ENCODE peak calls at places on chromosomes 11 and 22, in seven cellular contexts. E, S, N, D, R, M and P are unnamed samples.

GRCh38 chr22:46557736-46558480 is 20.5 kb upstream of the CELSR1 start:
- DNase-seq in S (no peak), E (peak; percentile 56), M (no peak), R (no peak), N (no peak), D (no peak), P (peak; percentile 52)

GRCh38 chr11:120340529-120340928 is 4.3 kb downstream of the ARHGEF12 start:
- DNase-seq in R (peak; percentile 44), N (no peak), D (no peak), M (no peak), S (no peak), E (no peak), P (no peak)

GRCh38 chr11:124788521-124788920 is 11.7 kb downstream of the MSANTD2 start:
- DNase-seq in D (no peak), N (no peak), E (no peak), S (no peak), M (no peak), R (peak; percentile 50), P (no peak)

GRCh38 chr11:78460468-78460867 is 42.8 kb upstream of the GAB2 start:
- DNase-seq in M (no peak), R (peak; percentile 48), S (no peak), N (peak; percentile 1), D (no peak), E (no peak), P (no peak)

GRCh38 chr22:25564979-25565677 is 653 bp downstream of the GRK3 start:
- DNase-seq in S (peak; percentile 78), N (peak; percentile 31), R (peak; percentile 42), M (no peak), D (peak; percentile 39), E (peak; percentile 42), P (peak; percentile 76)

GRCh38 chr11:120215634-120216033 is 4.8 kb downstream of the OAF start:
- DNase-seq in S (no peak), M (no peak), R (peak; percentile 75), E (peak; percentile 57), D (no peak), N (peak; percentile 65), P (no peak)

GRCh38 chr11:77590194-77590591 is 440 bp downstream of the AQP11 start:
- DNase-seq in R (peak; percentile 66), N (peak; percentile 48), M (peak; percentile 25), S (no peak), E (peak; percentile 19), D (no peak), P (no peak)

GRCh38 chr11:35307221-35307621 is 112.1 kb downstream of the SLC1A2 start:
- DNase-seq in R (peak; percentile 32), M (no peak), E (no peak), S (no peak), N (no peak), D (no peak), P (no peak)

GRCh38 chr11:117713676-117714075 is 83.3 kb downstream of the DSCAML1 start:
- DNase-seq in R (no peak), D (no peak), E (no peak), S (peak; percentile 16), M (no peak), N (no peak), P (no peak)

GRCh38 chr11:125413226-125413625 is 82.8 kb downstream of the FEZ1 start:
- DNase-seq in N (no peak), E (no peak), D (no peak), S (peak; percentile 52), M (no peak), R (no peak), P (no peak)

GRCh38 chr11:117333921-117334320 is 6.3 kb downstream of the CEP164 start:
- DNase-seq in S (no peak), N (no peak), R (no peak), E (no peak), M (no peak), D (no peak), P (no peak)

GRCh38 chr22:38957046-38957770 is at the start of gene APOBEC3A:
- DNase-seq in R (no peak), E (peak; percentile 29), M (no peak), S (no peak), N (no peak), D (no peak), P (no peak)

GRCh38 chr22:39999144-39999757 is 4.5 kb downstream of the FAM83F start:
- DNase-seq in E (no peak), N (peak; percentile 80), R (peak; percentile 32), M (no peak), S (no peak), D (peak; percentile 20), P (no peak)

GRCh38 chr11:44597358-44598009 is 32.0 kb downstream of the CD82 start:
- DNase-seq in M (no peak), D (no peak), S (no peak), R (no peak), E (no peak), N (no peak), P (no peak)

GRCh38 chr22:46812786-46813185 is 50.3 kb downstream of the TBC1D22A start:
- DNase-seq in N (no peak), D (no peak), E (no peak), M (no peak), S (no peak), R (no peak), P (no peak)

GRCh38 chr22:24894998-24895397 is 51.5 kb downstream of the LHFPL7 start:
- DNase-seq in M (no peak), N (peak; percentile 92), S (peak; percentile 79), D (no peak), R (peak; percentile 56), E (peak; percentile 80), P (peak; percentile 73)

GRCh38 chr11:121555172-121555571 is 102.4 kb upstream of the SORL1-AS1 start:
- DNase-seq in D (no peak), S (no peak), E (no peak), N (no peak), R (no peak), M (no peak), P (no peak)

GRCh38 chr11:2298131-2298794 is 3.5 kb downstream of the C11orf21 start:
- DNase-seq in S (peak; percentile 55), E (no peak), M (no peak), N (no peak), D (no peak), R (no peak), P (no peak)

GRCh38 chr11:74123008-74123448 is 47.8 kb downstream of the C2CD3 start:
- DNase-seq in E (no peak), N (peak; percentile 38), D (no peak), S (no peak), R (peak; percentile 17), M (no peak), P (no peak)

GRCh38 chr22:24330636-24331035 is 60.0 kb downstream of the SPECC1L start:
- DNase-seq in D (no peak), M (no peak), N (no peak), E (no peak), R (peak; percentile 17), S (no peak), P (no peak)

GRCh38 chr11:11036185-11037161 is 178.6 kb upstream of the ZBED5 start:
- DNase-seq in N (peak; percentile 76), D (peak; percentile 76), R (peak; percentile 77), M (peak; percentile 45), E (no peak), S (no peak), P (peak; percentile 30)

GRCh38 chr11:128512478-128513127 is 74.8 kb downstream of the ETS1 start:
- DNase-seq in D (no peak), R (no peak), M (no peak), E (no peak), S (no peak), N (no peak), P (no peak)

GRCh38 chr11:96430668-96431067 is 40.9 kb downstream of the JRKL start:
- DNase-seq in M (no peak), N (no peak), E (no peak), D (no peak), S (no peak), R (no peak), P (no peak)

GRCh38 chr22:50625131-50625567 is 2.8 kb downstream of the ARSA start:
- DNase-seq in N (no peak), S (peak; percentile 62), D (no peak), M (no peak), R (no peak), E (no peak), P (peak; percentile 77)

GRCh38 chr22:23068096-23068831 is 2.1 kb upstream of the GNAZ start:
- DNase-seq in M (no peak), N (no peak), E (no peak), S (peak; percentile 44), R (no peak), D (no peak), P (peak; percentile 12)

GRCh38 chr11:105372214-105372613 is 232.6 kb upstream of the CARD18 start:
- DNase-seq in D (no peak), R (no peak), N (no peak), M (no peak), E (no peak), S (no peak), P (no peak)

GRCh38 chr11:1742371-1742770 is 8.0 kb downstream of the IFITM10 start:
- DNase-seq in N (no peak), D (no peak), M (no peak), E (no peak), S (no peak), R (no peak), P (no peak)

GRCh38 chr11:12902784-12903491 is 106.2 kb upstream of the RASSF10 start:
- DNase-seq in R (no peak), E (no peak), S (no peak), M (no peak), D (no peak), N (no peak), P (no peak)
- H3K36me3 ChIP-seq in R (peaks cover 19% of the 10 kb centered on the region), E (peaks cover 19% of the 10 kb centered on the region), S (peaks cover 4% of the 10 kb centered on the region), M (peaks cover 3% of the 10 kb centered on the region), D (peaks cover 7% of the 10 kb centered on the region), N (peaks cover 10% of the 10 kb centered on the region), P (no peaks in the 10 kb centered on the region)

GRCh38 chr11:48058064-48058463 is 77.7 kb downstream of the PTPRJ start:
- DNase-seq in R (no peak), N (no peak), D (no peak), M (no peak), S (no peak), E (no peak), P (no peak)
- H3K4me1 ChIP-seq in R (peaks cover 17% of the 10 kb centered on the region), N (no peaks in the 10 kb centered on the region), D (peaks cover 39% of the 10 kb centered on the region), M (peaks cover 38% of the 10 kb centered on the region), S (peaks cover 53% of the 10 kb centered on the region), E (peaks cover 16% of the 10 kb centered on the region), P (peaks cover 5% of the 10 kb centered on the region)

DNA sequence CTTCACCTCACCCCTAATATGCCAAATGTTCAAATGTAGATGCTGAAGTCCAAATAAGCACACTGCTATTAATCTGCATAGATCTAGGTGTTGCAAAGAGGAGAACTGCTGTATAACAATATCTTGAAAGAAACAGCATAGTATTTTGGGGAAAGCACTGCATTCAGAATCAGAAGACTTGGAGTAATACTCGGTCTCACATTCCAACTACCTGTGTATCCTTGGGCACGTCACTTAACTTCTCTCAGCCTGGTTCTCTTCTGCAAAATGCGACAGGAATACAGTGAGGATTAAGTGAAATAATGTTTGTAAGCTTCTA is 332 bp upstream of the HMGXB4 start:
- DNase-seq in S (no peak), R (no peak), N (no peak), E (no peak), D (no peak), M (peak; percentile 30), P (no peak)
- H3K27ac ChIP-seq in S (peak overlapping the region; percentile 99), R (no peak overlapping the region), N (peak overlapping the region; percentile 99), E (peak overlapping the region; percentile 94), D (peak overlapping the region; percentile 73), M (peak overlapping the region; percentile 90), P (peak overlapping the region; percentile 90)

DNA sequence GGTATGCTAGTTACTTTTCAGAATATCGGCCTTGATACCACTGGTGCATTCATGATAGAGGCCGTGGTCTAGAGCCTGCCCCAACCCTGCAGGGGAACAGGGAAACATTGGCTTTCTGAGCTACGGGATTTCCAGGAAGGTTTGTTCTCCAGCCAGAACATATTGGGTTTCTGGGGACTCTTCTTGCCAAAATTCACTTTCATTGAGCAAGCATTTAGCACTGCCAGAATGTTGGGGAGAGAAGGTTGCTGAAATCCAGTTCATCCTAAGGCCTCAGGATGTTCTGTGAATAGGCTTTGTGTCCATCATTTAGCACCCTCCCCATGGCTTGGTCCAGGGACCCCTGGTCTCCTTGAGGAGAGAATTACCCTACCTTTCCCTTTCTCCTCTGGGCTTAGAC is 36.7 kb downstream of the DRG1 start:
- DNase-seq in S (no peak), R (no peak), N (peak; percentile 32), D (no peak), E (no peak), M (no peak), P (no peak)
- H3K36me3 ChIP-seq in S (peaks cover 100% of the 10 kb centered on the region), R (peaks cover 65% of the 10 kb centered on the region), N (peaks cover 77% of the 10 kb centered on the region), D (peaks cover 98% of the 10 kb centered on the region), E (peaks cover 100% of the 10 kb centered on the region), M (peaks cover 12% of the 10 kb centered on the region), P (no peaks in the 10 kb centered on the region)